ENCODE peak calls at places on chromosomes 12 and 14, in six cellular contexts. W is K562, X is HepG2, J is GM12892, L is H1, Y is GM12878. N is an unnamed sample.

GRCh38 chr14:94545131-94545841 is 16.0 kb upstream of the SERPINA4 start:
- DNase-seq in L (no peak), X (no peak), J (no peak), Y (no peak), W (peak; percentile 2), N (no peak)

GRCh38 chr12:74468401-74468800 is 69.2 kb upstream of the ATXN7L3B start:
- DNase-seq in L (no peak), W (no peak), Y (no peak), J (no peak), X (peak; percentile 0), N (no peak)

GRCh38 chr12:89901906-89902648 is 193.4 kb upstream of the ATP2B1 start:
- DNase-seq in Y (no peak), L (no peak), J (no peak), X (no peak), W (no peak), N (no peak)

GRCh38 chr14:56195727-56196126 is 77.5 kb downstream of the PELI2 start:
- DNase-seq in L (no peak), Y (peak; percentile 30), X (no peak), J (peak; percentile 14), W (no peak), N (no peak)

GRCh38 chr14:99479903-99480855 is 480 bp downstream of the SETD3 start:
- DNase-seq in W (peak; percentile 36), L (no peak), J (peak; percentile 36), Y (no peak), X (peak; percentile 16), N (peak; percentile 19)

GRCh38 chr14:62077676-62078261 is 315.5 kb downstream of the SNAPC1 start:
- DNase-seq in X (no peak), L (no peak), W (no peak), Y (peak; percentile 41), J (no peak), N (no peak)

GRCh38 chr14:21399311-21399870 is 15.6 kb upstream of the SUPT16H start:
- DNase-seq in J (no peak), W (no peak), Y (no peak), X (no peak), L (no peak), N (no peak)

GRCh38 chr14:32576088-32576795 is 247.1 kb downstream of the AKAP6 start:
- DNase-seq in X (peak; percentile 73), L (no peak), J (no peak), W (peak; percentile 48), Y (no peak), N (no peak)

GRCh38 chr14:58690801-58691516 is 53.2 kb downstream of the DACT1 start:
- DNase-seq in W (no peak), Y (no peak), L (peak; percentile 29), X (no peak), J (no peak), N (no peak)

GRCh38 chr14:55323910-55324309 is 52.7 kb downstream of the FBXO34 start:
- DNase-seq in W (no peak), X (no peak), J (no peak), Y (no peak), L (no peak), N (no peak)

GRCh38 chr14:98782062-98782461 is 489.9 kb downstream of the BCL11B start:
- DNase-seq in L (no peak), W (no peak), J (no peak), X (no peak), Y (no peak), N (no peak)

GRCh38 chr14:38737657-38738056 is 365.4 kb downstream of the SEC23A start:
- DNase-seq in W (no peak), L (no peak), X (no peak), J (no peak), Y (no peak), N (no peak)

GRCh38 chr12:11635341-11635740 is 14.1 kb upstream of the ETV6 start:
- DNase-seq in J (no peak), W (no peak), Y (no peak), X (no peak), L (peak; percentile 22), N (no peak)

GRCh38 chr14:103422981-103423600 is 37.9 kb downstream of the MARK3 start:
- DNase-seq in W (peak; percentile 32), X (no peak), L (no peak), Y (no peak), J (no peak), N (no peak)

GRCh38 chr12:93243382-93243688 is 134.4 kb upstream of the NUDT4 start:
- DNase-seq in W (no peak), Y (peak; percentile 81), X (no peak), J (no peak), L (no peak), N (no peak)

GRCh38 chr14:32200368-32201195 is 1.3 kb upstream of the RNU6-7 start:
- DNase-seq in X (no peak), Y (no peak), W (no peak), L (no peak), J (no peak), N (no peak)

GRCh38 chr14:89136587-89136986 is 280.4 kb downstream of the FOXN3 start:
- DNase-seq in J (no peak), W (no peak), X (no peak), L (no peak), Y (no peak), N (no peak)

GRCh38 chr12:114238808-114239207 is 167.1 kb downstream of the TBX5 start:
- DNase-seq in Y (no peak), L (no peak), J (no peak), W (peak; percentile 4), X (no peak), N (no peak)

GRCh38 chr12:74586251-74586650 is 48.6 kb downstream of the ATXN7L3B start:
- DNase-seq in L (no peak), X (no peak), W (no peak), J (no peak), Y (no peak), N (no peak)

GRCh38 chr12:76180401-76181277 is 96.2 kb upstream of the NAP1L1 start:
- DNase-seq in W (peak; percentile 78), Y (no peak), X (no peak), L (no peak), J (no peak), N (no peak)

GRCh38 chr14:36684946-36685345 is 23.3 kb downstream of the PAX9 start:
- DNase-seq in W (no peak), L (no peak), X (no peak), J (no peak), Y (no peak), N (no peak)

GRCh38 chr12:52849511-52849910 is 717 bp upstream of the KRT78 start:
- DNase-seq in L (no peak), W (no peak), J (no peak), Y (no peak), X (no peak), N (no peak)

GRCh38 chr12:98645572-98646067 is 530 bp downstream of the APAF1 start:
- DNase-seq in L (no peak), J (no peak), W (peak; percentile 52), X (no peak), Y (no peak), N (peak; percentile 14)

GRCh38 chr14:30528778-30529642 is 29.9 kb upstream of the G2E3 start:
- DNase-seq in W (no peak), L (no peak), X (no peak), Y (no peak), J (no peak), N (no peak)

GRCh38 chr12:8636581-8636980 is 23.9 kb upstream of the AICDA start:
- DNase-seq in Y (no peak), X (no peak), W (no peak), J (no peak), L (no peak), N (no peak)
- TF ChIP-seq TAF1 in Y (no peak), X (no peak), W (no peak), J (no peak), L (no peak), N (no peak)

GRCh38 chr14:69657961-69658360 is 46.6 kb downstream of the SUSD6 start:
- DNase-seq in L (no peak), Y (no peak), J (no peak), W (no peak), X (peak; percentile 63), N (no peak)
- TF ChIP-seq POLR2AphosphoS5 in L (no peak), Y (no peak), J (no peak), W (no peak), X (no peak), N (no peak)

GRCh38 chr12:47778842-47779241 is 5.8 kb downstream of the SLC48A1 start:
- DNase-seq in J (no peak), L (no peak), Y (no peak), W (no peak), X (no peak), N (no peak)

GRCh38 chr12:47777741-47778558 is 4.9 kb downstream of the SLC48A1 start:
- DNase-seq in W (peak; percentile 89), Y (no peak), J (no peak), X (no peak), L (no peak), N (no peak)

GRCh38 chr12:47781479-47782371 is 8.7 kb downstream of the SLC48A1 start:
- DNase-seq in W (no peak), J (no peak), L (no peak), Y (no peak), X (no peak), N (no peak)

GRCh38 chr12:47779301-47779942 is 6.4 kb downstream of the SLC48A1 start:
- DNase-seq in J (peak; percentile 83), Y (peak; percentile 53), L (peak; percentile 99), X (peak; percentile 69), W (peak; percentile 92), N (peak; percentile 86)

GRCh38 chr12:47779943-47780504 is 7.0 kb downstream of the SLC48A1 start:
- DNase-seq in Y (no peak), X (no peak), J (no peak), W (no peak), L (no peak), N (no peak)
- TF ChIP-seq POLR2A in Y (peak; percentile 29), X (no peak), J (no peak), W (peak; percentile 13), L (peak; percentile 14), N (no peak)

DNA sequence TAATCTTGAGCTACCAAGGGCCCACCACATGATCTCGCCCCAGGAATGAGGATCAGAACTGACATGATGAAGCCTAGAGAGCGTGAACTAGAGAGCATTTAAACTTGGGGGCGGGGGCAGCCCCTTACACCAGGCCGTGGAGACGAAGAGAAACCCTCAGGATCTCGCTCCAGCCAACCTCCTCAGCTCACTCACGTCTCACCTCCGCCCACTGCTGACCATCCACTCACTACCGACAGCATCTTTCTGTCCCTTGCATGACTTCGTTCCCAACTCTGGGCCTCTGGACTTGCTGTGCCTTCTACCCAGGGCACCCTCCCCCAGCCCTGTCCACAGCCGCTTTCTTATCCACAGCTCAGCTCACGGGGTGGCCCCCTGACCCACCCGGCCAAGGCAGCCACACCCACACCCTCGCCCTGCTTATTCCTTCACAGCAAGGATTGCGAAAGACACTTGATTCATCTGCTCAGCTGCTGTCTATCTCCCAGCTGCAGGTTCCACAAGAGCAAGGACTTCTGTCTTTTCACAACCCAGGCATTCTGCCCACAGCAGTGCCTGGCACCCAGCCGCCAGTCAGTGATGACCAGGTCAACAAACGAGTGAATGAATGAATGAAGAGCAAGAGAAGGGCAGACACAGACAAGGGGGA is 6.4 kb downstream of the STX2 start:
- DNase-seq in Y (no peak), X (no peak), W (peak; percentile 91), J (no peak), L (no peak), N (no peak)
- TF ChIP-seq TAF1 in Y (no peak), X (no peak), W (no peak), J (no peak), L (no peak), N (no peak)

GRCh38 chr12:45215419-45216296 is at the start of gene ANO6:
- DNase-seq in L (peak; percentile 89), W (peak; percentile 91), J (peak; percentile 54), X (peak; percentile 85), Y (peak; percentile 76), N (peak; percentile 60)
- TF ChIP-seq POLR2AphosphoS5 in L (peak; percentile 76), W (no peak), J (peak; percentile 71), X (peak; percentile 66), Y (peak; percentile 59), N (peak; percentile 53)